ENCODE peak calls at places on chromosomes 13 and 19, in four cellular contexts. One of them, this sample, is unnamed. For H3K4me1 and H3K27me3, the result is how much of the 10 kb centered on the place peaks cover.

GRCh38 chr13:52922961-52923360 is 74.5 kb upstream of the PCDH8 start:
- DNase-seq in colonic mucosa: no peak
- DNase-seq in CD4-positive, alpha-beta memory T cell: no peak
- DNase-seq in endodermal cell: no peak
- DNase-seq in this sample: no peak

GRCh38 chr13:30698488-30699005 is 36.8 kb upstream of the ALOX5AP start:
- DNase-seq in colonic mucosa: no peak
- DNase-seq in CD4-positive, alpha-beta memory T cell: no peak
- DNase-seq in endodermal cell: peak
- DNase-seq in this sample: no peak

GRCh38 chr13:109767023-109767422 is 19.4 kb downstream of the IRS2 start:
- DNase-seq in colonic mucosa: no peak
- DNase-seq in CD4-positive, alpha-beta memory T cell: no peak
- DNase-seq in endodermal cell: no peak
- DNase-seq in this sample: no peak

GRCh38 chr13:36919206-36919832 is 719 bp downstream of the SMAD9 start:
- DNase-seq in colonic mucosa: peak
- DNase-seq in CD4-positive, alpha-beta memory T cell: no peak
- DNase-seq in endodermal cell: peak
- DNase-seq in this sample: peak

GRCh38 chr19:47109177-47109540 is 4.4 kb downstream of the ZC3H4 start:
- DNase-seq in colonic mucosa: no peak
- DNase-seq in CD4-positive, alpha-beta memory T cell: no peak
- DNase-seq in endodermal cell: no peak
- DNase-seq in this sample: no peak

GRCh38 chr19:21084343-21084742 is 2.3 kb downstream of the ZNF714 start:
- DNase-seq in colonic mucosa: no peak
- DNase-seq in CD4-positive, alpha-beta memory T cell: no peak
- DNase-seq in endodermal cell: no peak
- DNase-seq in this sample: no peak

GRCh38 chr13:97344250-97345175 is 89.5 kb upstream of the RAP2A start:
- DNase-seq in colonic mucosa: peak
- DNase-seq in CD4-positive, alpha-beta memory T cell: peak
- DNase-seq in endodermal cell: peak
- DNase-seq in this sample: peak

GRCh38 chr19:55368701-55369563 is 1.3 kb downstream of the IL11 start:
- DNase-seq in colonic mucosa: no peak
- DNase-seq in CD4-positive, alpha-beta memory T cell: no peak
- DNase-seq in endodermal cell: peak
- DNase-seq in this sample: peak

GRCh38 chr13:74093691-74094090 is 40.5 kb downstream of the KLF12 start:
- DNase-seq in colonic mucosa: no peak
- DNase-seq in CD4-positive, alpha-beta memory T cell: no peak
- DNase-seq in endodermal cell: no peak
- DNase-seq in this sample: no peak

GRCh38 chr13:43339145-43339820 is 315.9 kb downstream of the DNAJC15 start:
- DNase-seq in colonic mucosa: no peak
- DNase-seq in CD4-positive, alpha-beta memory T cell: no peak
- DNase-seq in endodermal cell: no peak
- DNase-seq in this sample: no peak

GRCh38 chr19:53183146-53183545 is 10.0 kb downstream of the ZNF665 start:
- DNase-seq in colonic mucosa: no peak
- DNase-seq in CD4-positive, alpha-beta memory T cell: no peak
- DNase-seq in endodermal cell: no peak
- DNase-seq in this sample: no peak

GRCh38 chr13:46552888-46553520 is at the start of gene LRCH1:
- DNase-seq in colonic mucosa: peak
- DNase-seq in CD4-positive, alpha-beta memory T cell: peak
- DNase-seq in endodermal cell: peak
- DNase-seq in this sample: peak

DNA sequence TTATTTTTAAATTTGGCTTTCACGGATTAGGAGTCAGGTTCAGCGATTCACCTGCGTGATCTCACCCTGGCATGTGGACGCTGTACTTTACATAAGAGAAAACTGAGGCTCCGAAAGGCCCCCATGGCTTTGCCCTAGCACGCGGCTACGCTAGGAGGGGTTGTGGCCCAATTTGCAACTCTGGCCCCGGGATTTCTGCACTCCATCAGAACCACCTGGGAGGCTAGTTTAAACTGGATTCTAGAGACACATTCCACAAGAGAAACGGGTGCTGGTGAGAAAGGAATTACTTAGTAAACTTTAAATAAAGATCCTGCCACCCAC is 6.2 kb downstream of the BCL3 start:
- DNase-seq in colonic mucosa: peak
- DNase-seq in CD4-positive, alpha-beta memory T cell: no peak
- DNase-seq in endodermal cell: no peak
- DNase-seq in this sample: no peak
- H3K4me1 ChIP-seq in colonic mucosa: under half
- H3K4me1 ChIP-seq in CD4-positive, alpha-beta memory T cell: half or more
- H3K4me1 ChIP-seq in endodermal cell: under half
- H3K4me1 ChIP-seq in this sample: under half

GRCh38 chr19:56476093-56476492 is 1.1 kb downstream of the ZNF667 start:
- DNase-seq in colonic mucosa: no peak
- DNase-seq in CD4-positive, alpha-beta memory T cell: no peak
- DNase-seq in endodermal cell: no peak
- DNase-seq in this sample: no peak

GRCh38 chr19:56477429-56478338 is 539 bp upstream of the ZNF667 start:
- DNase-seq in colonic mucosa: peak
- DNase-seq in CD4-positive, alpha-beta memory T cell: peak
- DNase-seq in endodermal cell: peak
- DNase-seq in this sample: no peak

DNA sequence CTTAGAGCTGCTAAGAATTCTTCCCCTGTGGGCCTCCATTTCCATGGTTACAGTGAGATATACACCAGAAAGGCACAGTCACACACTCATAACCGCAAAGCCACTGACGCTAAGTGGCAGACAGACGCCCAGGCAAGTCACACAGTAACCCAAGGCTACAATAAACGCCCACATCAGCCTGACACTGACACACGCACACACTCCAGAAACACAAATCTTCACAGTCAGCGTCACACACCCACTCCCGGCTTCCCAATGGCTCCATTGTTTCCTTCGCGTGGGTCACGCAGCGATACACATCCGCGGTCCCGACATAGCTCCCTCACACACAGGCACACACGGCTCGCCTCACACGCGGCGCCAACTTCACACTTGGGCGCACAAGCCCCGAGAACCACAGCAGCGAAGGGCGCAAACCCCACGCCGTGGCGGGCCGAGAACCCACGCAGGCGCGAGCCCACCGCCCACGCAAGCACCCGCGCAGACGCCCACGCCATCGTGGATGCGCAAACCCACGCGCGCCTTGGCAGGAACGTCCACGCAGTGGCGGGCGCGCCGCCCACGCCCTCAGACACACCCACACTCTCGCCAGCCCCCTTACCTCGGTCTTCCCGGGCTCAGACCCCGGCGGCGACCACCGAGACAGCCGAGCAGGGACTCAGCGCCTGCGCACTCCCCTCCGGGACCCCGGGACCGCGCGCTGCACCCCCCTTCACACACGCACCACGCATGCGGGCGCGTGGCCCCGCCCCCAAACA is at the start of gene ZNF667:
- DNase-seq in colonic mucosa: peak
- DNase-seq in CD4-positive, alpha-beta memory T cell: peak
- DNase-seq in endodermal cell: no peak
- DNase-seq in this sample: no peak
- H3K27me3 ChIP-seq in colonic mucosa: under half
- H3K27me3 ChIP-seq in CD4-positive, alpha-beta memory T cell: under half
- H3K27me3 ChIP-seq in endodermal cell: under half
- H3K27me3 ChIP-seq in this sample: under half

GRCh38 chr19:18291590-18292459 is 10.4 kb upstream of the JUND start:
- DNase-seq in colonic mucosa: peak
- DNase-seq in CD4-positive, alpha-beta memory T cell: peak
- DNase-seq in endodermal cell: peak
- DNase-seq in this sample: peak
- H3K4me1 ChIP-seq in colonic mucosa: under half
- H3K4me1 ChIP-seq in CD4-positive, alpha-beta memory T cell: half or more
- H3K4me1 ChIP-seq in endodermal cell: under half
- H3K4me1 ChIP-seq in this sample: under half

GRCh38 chr19:23800281-23800680 is 41.6 kb upstream of the ZNF681 start:
- DNase-seq in colonic mucosa: no peak
- DNase-seq in CD4-positive, alpha-beta memory T cell: peak
- DNase-seq in endodermal cell: no peak
- DNase-seq in this sample: no peak
- H3K27me3 ChIP-seq in colonic mucosa: under half
- H3K27me3 ChIP-seq in CD4-positive, alpha-beta memory T cell: under half
- H3K27me3 ChIP-seq in endodermal cell: under half
- H3K27me3 ChIP-seq in this sample: under half

GRCh38 chr13:79389031-79389430 is 17.0 kb downstream of the RBM26 start:
- DNase-seq in colonic mucosa: no peak
- DNase-seq in CD4-positive, alpha-beta memory T cell: no peak
- DNase-seq in endodermal cell: no peak
- DNase-seq in this sample: no peak

GRCh38 chr13:79398169-79398568 is 7.9 kb downstream of the RBM26 start:
- DNase-seq in colonic mucosa: no peak
- DNase-seq in CD4-positive, alpha-beta memory T cell: no peak
- DNase-seq in endodermal cell: no peak
- DNase-seq in this sample: no peak

GRCh38 chr13:79395881-79396280 is 10.2 kb downstream of the RBM26 start:
- DNase-seq in colonic mucosa: no peak
- DNase-seq in CD4-positive, alpha-beta memory T cell: no peak
- DNase-seq in endodermal cell: no peak
- DNase-seq in this sample: no peak

GRCh38 chr13:79392882-79393563 is 13.0 kb downstream of the RBM26 start:
- DNase-seq in colonic mucosa: no peak
- DNase-seq in CD4-positive, alpha-beta memory T cell: peak
- DNase-seq in endodermal cell: no peak
- DNase-seq in this sample: no peak

GRCh38 chr13:79393564-79394249 is 12.3 kb downstream of the RBM26 start:
- DNase-seq in colonic mucosa: peak
- DNase-seq in CD4-positive, alpha-beta memory T cell: peak
- DNase-seq in endodermal cell: peak
- DNase-seq in this sample: peak
- H3K4me1 ChIP-seq in colonic mucosa: under half
- H3K4me1 ChIP-seq in CD4-positive, alpha-beta memory T cell: half or more
- H3K4me1 ChIP-seq in endodermal cell: under half
- H3K4me1 ChIP-seq in this sample: under half

GRCh38 chr19:15501596-15501995 is 6.7 kb upstream of the CYP4F22 start:
- DNase-seq in colonic mucosa: no peak
- DNase-seq in CD4-positive, alpha-beta memory T cell: no peak
- DNase-seq in endodermal cell: no peak
- DNase-seq in this sample: no peak

GRCh38 chr19:15498910-15499309 is 9.4 kb upstream of the CYP4F22 start:
- DNase-seq in colonic mucosa: no peak
- DNase-seq in CD4-positive, alpha-beta memory T cell: no peak
- DNase-seq in endodermal cell: peak
- DNase-seq in this sample: no peak

GRCh38 chr19:15498156-15498858 is 10.0 kb upstream of the CYP4F22 start:
- DNase-seq in colonic mucosa: no peak
- DNase-seq in CD4-positive, alpha-beta memory T cell: no peak
- DNase-seq in endodermal cell: no peak
- DNase-seq in this sample: no peak

GRCh38 chr19:15506074-15506565 is 2.2 kb upstream of the CYP4F22 start:
- DNase-seq in colonic mucosa: no peak
- DNase-seq in CD4-positive, alpha-beta memory T cell: no peak
- DNase-seq in endodermal cell: no peak
- DNase-seq in this sample: no peak

GRCh38 chr19:15502264-15502663 is 6.1 kb upstream of the CYP4F22 start:
- DNase-seq in colonic mucosa: no peak
- DNase-seq in CD4-positive, alpha-beta memory T cell: no peak
- DNase-seq in endodermal cell: no peak
- DNase-seq in this sample: no peak
- H3K27me3 ChIP-seq in colonic mucosa: under half
- H3K27me3 ChIP-seq in CD4-positive, alpha-beta memory T cell: under half
- H3K27me3 ChIP-seq in endodermal cell: under half
- H3K27me3 ChIP-seq in this sample: under half

GRCh38 chr13:40442191-40442590 is 224.2 kb downstream of the FOXO1 start:
- DNase-seq in colonic mucosa: no peak
- DNase-seq in CD4-positive, alpha-beta memory T cell: no peak
- DNase-seq in endodermal cell: no peak
- DNase-seq in this sample: no peak

GRCh38 chr13:40438022-40438692 is 228.3 kb downstream of the FOXO1 start:
- DNase-seq in colonic mucosa: no peak
- DNase-seq in CD4-positive, alpha-beta memory T cell: peak
- DNase-seq in endodermal cell: no peak
- DNase-seq in this sample: no peak

GRCh38 chr13:40440990-40441820 is 225.2 kb downstream of the FOXO1 start:
- DNase-seq in colonic mucosa: peak
- DNase-seq in CD4-positive, alpha-beta memory T cell: no peak
- DNase-seq in endodermal cell: no peak
- DNase-seq in this sample: no peak

GRCh38 chr13:40438999-40439797 is 227.2 kb downstream of the FOXO1 start:
- DNase-seq in colonic mucosa: no peak
- DNase-seq in CD4-positive, alpha-beta memory T cell: peak
- DNase-seq in endodermal cell: no peak
- DNase-seq in this sample: no peak

DNA sequence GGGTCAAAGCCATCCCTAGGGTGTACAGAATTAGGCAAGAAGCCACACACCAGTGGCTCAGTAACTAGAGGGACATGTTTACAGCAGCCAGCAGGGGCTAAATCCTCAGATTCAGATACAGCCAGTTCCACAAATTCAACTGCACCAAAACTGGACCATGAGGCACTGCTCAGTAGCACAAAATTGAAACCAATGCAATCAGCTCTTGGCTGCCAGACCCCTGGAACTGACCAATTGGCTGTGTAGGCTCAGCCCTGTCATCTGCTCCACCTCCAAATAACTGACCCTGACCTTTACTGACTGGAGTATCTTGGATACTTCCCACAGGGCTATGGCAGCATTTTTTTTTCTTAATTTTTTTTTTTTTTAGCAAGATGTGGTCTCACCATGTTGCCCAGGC is 226.5 kb downstream of the FOXO1 start:
- DNase-seq in colonic mucosa: no peak
- DNase-seq in CD4-positive, alpha-beta memory T cell: no peak
- DNase-seq in endodermal cell: no peak
- DNase-seq in this sample: no peak
- H3K4me1 ChIP-seq in colonic mucosa: under half
- H3K4me1 ChIP-seq in CD4-positive, alpha-beta memory T cell: under half
- H3K4me1 ChIP-seq in endodermal cell: under half
- H3K4me1 ChIP-seq in this sample: under half

GRCh38 chr13:96093296-96094006 is 3.5 kb downstream of the HS6ST3 start:
- DNase-seq in colonic mucosa: no peak
- DNase-seq in CD4-positive, alpha-beta memory T cell: no peak
- DNase-seq in endodermal cell: no peak
- DNase-seq in this sample: no peak
- H3K27me3 ChIP-seq in colonic mucosa: under half
- H3K27me3 ChIP-seq in CD4-positive, alpha-beta memory T cell: under half
- H3K27me3 ChIP-seq in endodermal cell: half or more
- H3K27me3 ChIP-seq in this sample: under half

GRCh38 chr13:95392597-95392996 is 91.3 kb upstream of the ABCC4 start:
- DNase-seq in colonic mucosa: no peak
- DNase-seq in CD4-positive, alpha-beta memory T cell: no peak
- DNase-seq in endodermal cell: no peak
- DNase-seq in this sample: no peak
- H3K4me1 ChIP-seq in colonic mucosa: under half
- H3K4me1 ChIP-seq in CD4-positive, alpha-beta memory T cell: under half
- H3K4me1 ChIP-seq in endodermal cell: under half
- H3K4me1 ChIP-seq in this sample: under half

This sample was measured in Caco-2.